ENCODE peak calls at places on chromosomes 11 and 22, in nine cellular contexts. Y, A, S, J, F, D, W, Q and Z are unnamed samples.

GRCh38 chr11:126253265-126253664 is 15.4 kb downstream of the SRPRA start:
- DNase-seq in Q (no peak), S (no peak), D (no peak), A (no peak), J (no peak), Y (no peak), F (no peak), W (no peak), Z (no peak)

GRCh38 chr11:95121687-95122086 is 32.0 kb downstream of the ENDOD1 start:
- DNase-seq in D (peak; percentile 9), W (no peak), Q (no peak), Y (no peak), J (no peak), F (no peak), S (no peak), A (no peak), Z (no peak)

GRCh38 chr11:39385911-39386310 is 2073.5 kb downstream of the LRRC4C start:
- DNase-seq in Q (no peak), J (no peak), D (no peak), S (no peak), W (no peak), A (no peak), F (no peak), Y (no peak), Z (no peak)

GRCh38 chr11:47860526-47860925 is 12.4 kb upstream of the NUP160 start:
- DNase-seq in W (no peak), J (no peak), S (no peak), D (no peak), A (no peak), Q (no peak), Y (no peak), F (no peak), Z (no peak)

GRCh38 chr22:35318346-35319215 is 18.9 kb downstream of the TOM1 start:
- DNase-seq in F (no peak), S (no peak), Q (no peak), Y (no peak), W (no peak), A (no peak), J (no peak), D (no peak), Z (no peak)

GRCh38 chr11:117638913-117639543 is 158.0 kb downstream of the DSCAML1 start:
- DNase-seq in Y (no peak), J (no peak), Q (no peak), F (no peak), W (no peak), A (no peak), D (no peak), S (no peak), Z (no peak)

GRCh38 chr11:12128191-12128841 is 17.9 kb downstream of the MICAL2 start:
- DNase-seq in Y (no peak), D (no peak), W (no peak), Q (peak; percentile 18), J (no peak), S (no peak), F (no peak), A (no peak), Z (no peak)

GRCh38 chr22:35661377-35661937 is 13.2 kb downstream of the APOL6 start:
- DNase-seq in D (no peak), Q (no peak), A (no peak), F (no peak), J (no peak), W (peak; percentile 54), S (no peak), Y (no peak), Z (no peak)

GRCh38 chr11:61516675-61517516 is 8.3 kb downstream of the LRRC10B start:
- DNase-seq in D (peak; percentile 8), Q (peak; percentile 43), S (peak; percentile 54), Y (peak; percentile 48), J (no peak), A (no peak), W (peak; percentile 4), F (no peak), Z (no peak)

GRCh38 chr11:123247498-123247799 is 52.4 kb upstream of the CLMP start:
- DNase-seq in Y (no peak), S (no peak), F (no peak), W (no peak), Q (no peak), D (no peak), J (no peak), A (no peak), Z (no peak)

GRCh38 chr11:123303924-123304323 is 108.9 kb upstream of the CLMP start:
- DNase-seq in Y (no peak), A (no peak), J (no peak), W (no peak), S (no peak), D (no peak), Q (no peak), F (no peak), Z (no peak)

GRCh38 chr22:37173709-37174108 is 14.3 kb downstream of the C1QTNF6 start:
- DNase-seq in F (peak; percentile 47), A (no peak), W (no peak), S (no peak), Q (no peak), Y (no peak), J (peak; percentile 73), D (no peak), Z (peak; percentile 31)

GRCh38 chr11:117690484-117691205 is 106.4 kb downstream of the DSCAML1 start:
- DNase-seq in D (no peak), W (no peak), S (no peak), J (no peak), F (no peak), A (no peak), Y (no peak), Q (no peak), Z (peak; percentile 23)

GRCh38 chr11:65291613-65292012 is 23.1 kb upstream of the CDC42EP2 start:
- DNase-seq in Q (peak; percentile 66), S (no peak), A (no peak), W (peak; percentile 51), Y (no peak), D (peak; percentile 56), F (no peak), J (no peak), Z (peak; percentile 58)

GRCh38 chr11:96328395-96329010 is 14.5 kb downstream of the MAML2 start:
- DNase-seq in Y (no peak), Q (peak; percentile 34), W (peak; percentile 53), A (no peak), F (no peak), D (no peak), S (no peak), J (no peak), Z (no peak)

GRCh38 chr22:46292173-46292572 is 4.5 kb upstream of the GTSE1 start:
- DNase-seq in D (no peak), Q (no peak), Y (no peak), S (no peak), J (no peak), F (no peak), A (no peak), W (no peak), Z (no peak)

GRCh38 chr11:112255075-112255739 is 5.5 kb downstream of the PLET1 start:
- DNase-seq in D (peak; percentile 18), F (no peak), Y (peak; percentile 20), A (peak; percentile 15), Q (peak; percentile 94), J (no peak), S (no peak), W (peak; percentile 90), Z (peak; percentile 77)

GRCh38 chr11:125333354-125334077 is 162.5 kb downstream of the FEZ1 start:
- DNase-seq in S (no peak), F (no peak), Q (no peak), D (no peak), Y (no peak), W (no peak), J (no peak), A (no peak), Z (no peak)

GRCh38 chr11:67318239-67318555 is 14.9 kb downstream of the SSH3 start:
- DNase-seq in A (no peak), W (no peak), Q (peak; percentile 33), D (no peak), J (no peak), Y (no peak), F (no peak), S (no peak), Z (no peak)

GRCh38 chr11:69912911-69913451 is 93.8 kb upstream of the FGF3 start:
- DNase-seq in Y (no peak), J (peak; percentile 32), D (no peak), F (no peak), S (no peak), A (no peak), W (no peak), Q (no peak), Z (no peak)

GRCh38 chr22:17370766-17371181 is 1.5 kb downstream of the CECR2 start:
- DNase-seq in S (no peak), J (no peak), W (no peak), Y (no peak), A (no peak), D (no peak), Q (no peak), F (no peak), Z (no peak)
- H3K4me3 ChIP-seq in S (no peak overlapping the region), J (peak overlapping the region; percentile 92), W (no peak overlapping the region), Y (peak overlapping the region; percentile 36), A (peak overlapping the region; percentile 47), D (no peak overlapping the region), Q (no peak overlapping the region), F (peak overlapping the region; percentile 76), Z (peak overlapping the region; percentile 16)

DNA sequence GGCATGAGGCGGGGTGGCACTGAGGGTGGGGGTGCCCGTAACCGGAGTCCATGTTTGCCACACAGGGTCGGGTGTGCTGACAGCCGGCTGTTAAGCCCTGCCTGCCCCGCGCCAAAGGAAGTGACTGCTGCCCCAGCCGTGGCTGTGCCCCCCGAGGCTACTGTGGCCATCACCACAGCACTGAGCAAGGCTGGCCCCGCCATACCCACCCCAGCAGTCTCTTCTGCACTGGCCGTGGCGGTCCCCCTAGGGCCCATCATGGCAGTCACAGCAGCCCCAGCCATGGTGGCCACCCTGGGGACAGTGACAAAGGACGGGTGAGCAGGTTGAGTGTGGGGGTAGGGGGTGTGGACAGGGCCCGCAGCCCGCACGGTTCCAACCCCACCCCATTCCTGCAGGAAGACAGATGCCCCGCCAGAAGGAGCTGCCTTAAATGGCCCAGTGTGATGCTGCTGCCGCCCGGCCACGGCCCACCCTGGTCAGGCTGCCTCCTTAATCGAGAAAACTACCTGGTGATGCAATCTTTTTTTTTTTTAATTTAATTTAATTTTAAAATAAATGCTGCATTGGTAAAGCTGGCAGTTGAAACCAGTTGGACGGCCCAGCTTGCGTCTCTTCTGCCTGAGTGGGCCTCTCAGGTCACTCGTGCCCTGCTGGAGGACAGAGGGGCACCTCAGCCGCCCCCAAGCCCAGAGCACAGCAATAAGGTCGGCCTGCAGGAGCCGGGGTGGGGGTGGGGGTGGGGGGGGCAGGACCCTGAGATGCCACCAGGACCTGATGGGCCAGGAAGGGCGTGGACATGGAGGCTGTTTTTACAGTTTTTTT is 30.8 kb downstream of the SBF1 start:
- DNase-seq in J (no peak), W (no peak), S (no peak), Q (no peak), Y (peak; percentile 16), A (no peak), D (no peak), F (no peak), Z (no peak)
- H3K36me3 ChIP-seq in J (peaks cover 82% of the 10 kb centered on the region), W (peaks cover 51% of the 10 kb centered on the region), S (peaks cover 42% of the 10 kb centered on the region), Q (no peaks in the 10 kb centered on the region), Y (no peaks in the 10 kb centered on the region), A (peaks cover 74% of the 10 kb centered on the region), D (peaks cover 49% of the 10 kb centered on the region), F (peaks cover 81% of the 10 kb centered on the region), Z (peaks cover 40% of the 10 kb centered on the region)

GRCh38 chr22:17492247-17492646 is 71.1 kb upstream of the SLC25A18 start:
- DNase-seq in D (no peak), S (no peak), Y (no peak), J (no peak), W (no peak), A (no peak), Q (no peak), F (peak; percentile 21), Z (no peak)
- H3K27me3 ChIP-seq in D (peaks cover 15% of the 10 kb centered on the region), S (no peaks in the 10 kb centered on the region), Y (no peaks in the 10 kb centered on the region), J (no peaks in the 10 kb centered on the region), W (no peaks in the 10 kb centered on the region), A (no peaks in the 10 kb centered on the region), Q (peaks cover 24% of the 10 kb centered on the region), F (no peaks in the 10 kb centered on the region), Z (no peaks in the 10 kb centered on the region)

GRCh38 chr22:23837911-23838685 is 708 bp downstream of the DERL3 start:
- DNase-seq in W (no peak), D (no peak), J (peak; percentile 53), Q (no peak), A (no peak), S (no peak), Y (no peak), F (no peak), Z (no peak)
- H3K4me3 ChIP-seq in W (peak overlapping the region; percentile 52), D (no peak overlapping the region), J (peak overlapping the region; percentile 60), Q (no peak overlapping the region), A (peak overlapping the region; percentile 14), S (peak overlapping the region; percentile 77), Y (peak overlapping the region; percentile 42), F (peak overlapping the region; percentile 58), Z (no peak overlapping the region)